ENCODE peak calls at places on chromosome 12, in four cellular contexts. One of them, this sample, is unnamed.

GRCh38 chr12:109444263-109444662 is 32.8 kb downstream of the KCTD10 start:
- DNase-seq in EH: no peak
- DNase-seq in SK-N-SH: no peak
- DNase-seq in stimulated activated CD4-positive, alpha-beta T cell treated with anti-CD3 and anti-CD28 coated beads, Interleukin-4, amount 100 ng/mL, for 24 hours: no peak
- DNase-seq in this sample: no peak

GRCh38 chr12:100566887-100567637 is 6.4 kb upstream of the GAS2L3 start:
- DNase-seq in EH: peak
- DNase-seq in SK-N-SH: no peak
- DNase-seq in stimulated activated CD4-positive, alpha-beta T cell treated with anti-CD3 and anti-CD28 coated beads, Interleukin-4, amount 100 ng/mL, for 24 hours: no peak
- DNase-seq in this sample: no peak

GRCh38 chr12:123064356-123064755 is 83.9 kb downstream of the ARL6IP4 start:
- DNase-seq in EH: no peak
- DNase-seq in SK-N-SH: no peak
- DNase-seq in stimulated activated CD4-positive, alpha-beta T cell treated with anti-CD3 and anti-CD28 coated beads, Interleukin-4, amount 100 ng/mL, for 24 hours: no peak
- DNase-seq in this sample: no peak

GRCh38 chr12:119334459-119335170 is at the start of gene CCDC60:
- DNase-seq in EH: no peak
- DNase-seq in SK-N-SH: no peak
- DNase-seq in stimulated activated CD4-positive, alpha-beta T cell treated with anti-CD3 and anti-CD28 coated beads, Interleukin-4, amount 100 ng/mL, for 24 hours: no peak
- DNase-seq in this sample: no peak

GRCh38 chr12:51797301-51797700 is 51.2 kb downstream of the FIGNL2 start:
- DNase-seq in EH: no peak
- DNase-seq in SK-N-SH: no peak
- DNase-seq in stimulated activated CD4-positive, alpha-beta T cell treated with anti-CD3 and anti-CD28 coated beads, Interleukin-4, amount 100 ng/mL, for 24 hours: no peak
- DNase-seq in this sample: peak

GRCh38 chr12:132771126-132771838 is 9.7 kb upstream of the ANKLE2 start:
- DNase-seq in EH: peak
- DNase-seq in SK-N-SH: no peak
- DNase-seq in stimulated activated CD4-positive, alpha-beta T cell treated with anti-CD3 and anti-CD28 coated beads, Interleukin-4, amount 100 ng/mL, for 24 hours: peak
- DNase-seq in this sample: no peak

GRCh38 chr12:100554608-100555077 is 18.8 kb upstream of the GAS2L3 start:
- DNase-seq in EH: peak
- DNase-seq in SK-N-SH: peak
- DNase-seq in stimulated activated CD4-positive, alpha-beta T cell treated with anti-CD3 and anti-CD28 coated beads, Interleukin-4, amount 100 ng/mL, for 24 hours: no peak
- DNase-seq in this sample: peak

GRCh38 chr12:84596276-84596675 is 316.3 kb downstream of the SLC6A15 start:
- DNase-seq in EH: no peak
- DNase-seq in SK-N-SH: no peak
- DNase-seq in stimulated activated CD4-positive, alpha-beta T cell treated with anti-CD3 and anti-CD28 coated beads, Interleukin-4, amount 100 ng/mL, for 24 hours: no peak
- DNase-seq in this sample: no peak

GRCh38 chr12:56224102-56224701 is at the start of gene NABP2:
- DNase-seq in EH: peak
- DNase-seq in SK-N-SH: peak
- DNase-seq in stimulated activated CD4-positive, alpha-beta T cell treated with anti-CD3 and anti-CD28 coated beads, Interleukin-4, amount 100 ng/mL, for 24 hours: peak
- DNase-seq in this sample: peak

GRCh38 chr12:132275110-132275531 is 54.3 kb downstream of the GALNT9 start:
- DNase-seq in EH: peak
- DNase-seq in SK-N-SH: peak
- DNase-seq in stimulated activated CD4-positive, alpha-beta T cell treated with anti-CD3 and anti-CD28 coated beads, Interleukin-4, amount 100 ng/mL, for 24 hours: no peak
- DNase-seq in this sample: no peak

GRCh38 chr12:56723889-56724659 is 1.0 kb downstream of the NACA start:
- DNase-seq in EH: peak
- DNase-seq in SK-N-SH: no peak
- DNase-seq in stimulated activated CD4-positive, alpha-beta T cell treated with anti-CD3 and anti-CD28 coated beads, Interleukin-4, amount 100 ng/mL, for 24 hours: peak
- DNase-seq in this sample: no peak

GRCh38 chr12:89863332-89863938 is 154.8 kb upstream of the ATP2B1 start:
- DNase-seq in EH: no peak
- DNase-seq in SK-N-SH: no peak
- DNase-seq in stimulated activated CD4-positive, alpha-beta T cell treated with anti-CD3 and anti-CD28 coated beads, Interleukin-4, amount 100 ng/mL, for 24 hours: peak
- DNase-seq in this sample: no peak

GRCh38 chr12:25723921-25724491 is 170.9 kb upstream of the LMNTD1 start:
- DNase-seq in EH: peak
- DNase-seq in SK-N-SH: no peak
- DNase-seq in stimulated activated CD4-positive, alpha-beta T cell treated with anti-CD3 and anti-CD28 coated beads, Interleukin-4, amount 100 ng/mL, for 24 hours: no peak
- DNase-seq in this sample: no peak

GRCh38 chr12:5023842-5024241 is 19.8 kb upstream of the KCNA5 start:
- DNase-seq in EH: no peak
- DNase-seq in SK-N-SH: no peak
- DNase-seq in stimulated activated CD4-positive, alpha-beta T cell treated with anti-CD3 and anti-CD28 coated beads, Interleukin-4, amount 100 ng/mL, for 24 hours: no peak
- DNase-seq in this sample: no peak

GRCh38 chr12:69987453-69988102 is 162.6 kb downstream of the MYRFL start:
- DNase-seq in EH: peak
- DNase-seq in SK-N-SH: no peak
- DNase-seq in stimulated activated CD4-positive, alpha-beta T cell treated with anti-CD3 and anti-CD28 coated beads, Interleukin-4, amount 100 ng/mL, for 24 hours: no peak
- DNase-seq in this sample: peak

GRCh38 chr12:69874606-69875005 is 49.6 kb downstream of the MYRFL start:
- DNase-seq in EH: no peak
- DNase-seq in SK-N-SH: no peak
- DNase-seq in stimulated activated CD4-positive, alpha-beta T cell treated with anti-CD3 and anti-CD28 coated beads, Interleukin-4, amount 100 ng/mL, for 24 hours: no peak
- DNase-seq in this sample: no peak

GRCh38 chr12:72209096-72209495 is 63.1 kb upstream of the TRHDE start:
- DNase-seq in EH: no peak
- DNase-seq in SK-N-SH: peak
- DNase-seq in stimulated activated CD4-positive, alpha-beta T cell treated with anti-CD3 and anti-CD28 coated beads, Interleukin-4, amount 100 ng/mL, for 24 hours: no peak
- DNase-seq in this sample: no peak

GRCh38 chr12:131131077-131131807 is 177.5 kb downstream of the ADGRD1 start:
- DNase-seq in EH: no peak
- DNase-seq in SK-N-SH: no peak
- DNase-seq in stimulated activated CD4-positive, alpha-beta T cell treated with anti-CD3 and anti-CD28 coated beads, Interleukin-4, amount 100 ng/mL, for 24 hours: no peak
- DNase-seq in this sample: no peak

GRCh38 chr12:63889721-63890509 is 45.4 kb downstream of the SRGAP1 start:
- DNase-seq in EH: peak
- DNase-seq in SK-N-SH: no peak
- DNase-seq in stimulated activated CD4-positive, alpha-beta T cell treated with anti-CD3 and anti-CD28 coated beads, Interleukin-4, amount 100 ng/mL, for 24 hours: no peak
- DNase-seq in this sample: no peak

GRCh38 chr12:42213023-42213422 is 25.0 kb downstream of the YAF2 start:
- DNase-seq in EH: peak
- DNase-seq in SK-N-SH: peak
- DNase-seq in stimulated activated CD4-positive, alpha-beta T cell treated with anti-CD3 and anti-CD28 coated beads, Interleukin-4, amount 100 ng/mL, for 24 hours: no peak
- DNase-seq in this sample: peak

GRCh38 chr12:106712768-106713167 is 61.7 kb upstream of the RIC8B start:
- DNase-seq in EH: no peak
- DNase-seq in SK-N-SH: no peak
- DNase-seq in stimulated activated CD4-positive, alpha-beta T cell treated with anti-CD3 and anti-CD28 coated beads, Interleukin-4, amount 100 ng/mL, for 24 hours: no peak
- DNase-seq in this sample: no peak

GRCh38 chr12:132077322-132078100 is 66.6 kb downstream of the DDX51 start:
- DNase-seq in EH: no peak
- DNase-seq in SK-N-SH: no peak
- DNase-seq in stimulated activated CD4-positive, alpha-beta T cell treated with anti-CD3 and anti-CD28 coated beads, Interleukin-4, amount 100 ng/mL, for 24 hours: no peak
- DNase-seq in this sample: no peak

GRCh38 chr12:105427883-105428282 is 97.4 kb downstream of the C12orf75 start:
- DNase-seq in EH: peak
- DNase-seq in SK-N-SH: no peak
- DNase-seq in stimulated activated CD4-positive, alpha-beta T cell treated with anti-CD3 and anti-CD28 coated beads, Interleukin-4, amount 100 ng/mL, for 24 hours: no peak
- DNase-seq in this sample: no peak

GRCh38 chr12:131132118-131132892 is 178.6 kb downstream of the ADGRD1 start:
- DNase-seq in EH: peak
- DNase-seq in SK-N-SH: peak
- DNase-seq in stimulated activated CD4-positive, alpha-beta T cell treated with anti-CD3 and anti-CD28 coated beads, Interleukin-4, amount 100 ng/mL, for 24 hours: peak
- DNase-seq in this sample: no peak